ENCODE peak calls at places on chromosomes 3 and 15, in ten cellular contexts. P is cardiac muscle cell, K is ovary, Z is endothelial cell of umbilical vein, I is brain microvascular endothelial cell, X is left lung, A is kidney epithelial cell, V is choroid plexus epithelial cell, S is mucosa of descending colon, U is foreskin fibroblast. C is an unnamed sample.

GRCh38 chr15:43204016-43204901 is 16.6 kb downstream of the EPB42 start:
- DNase-seq in P (peak; percentile 63), K (no peak), Z (peak; percentile 67), I (peak; percentile 68), X (no peak), A (no peak), V (peak; percentile 78), S (no peak), U (peak; percentile 81), C (peak; percentile 66)

GRCh38 chr3:43638594-43639447 is 17.0 kb upstream of the ANO10 start:
- DNase-seq in P (no peak), K (no peak), Z (peak; percentile 9), I (no peak), X (peak; percentile 53), A (no peak), V (peak; percentile 46), S (no peak), U (peak; percentile 34), C (no peak)

GRCh38 chr3:55416381-55416821 is 70.7 kb downstream of the WNT5A start:
- DNase-seq in P (peak; percentile 66), K (no peak), Z (no peak), I (peak; percentile 60), X (no peak), A (peak; percentile 71), V (peak; percentile 84), S (no peak), U (peak; percentile 97), C (peak; percentile 85)

GRCh38 chr3:17672506-17672905 is 69.9 kb downstream of the TBC1D5 start:
- DNase-seq in P (peak; percentile 9), K (no peak), Z (no peak), I (no peak), X (no peak), A (no peak), V (peak; percentile 35), S (no peak), U (peak; percentile 19), C (peak; percentile 12)

GRCh38 chr15:66004618-66005262 is 135.4 kb downstream of the RAB11A start:
- DNase-seq in P (peak; percentile 53), K (no peak), Z (peak; percentile 40), I (peak; percentile 26), X (no peak), A (no peak), V (peak; percentile 44), S (no peak), U (peak; percentile 66), C (peak; percentile 26)

GRCh38 chr3:157087398-157088132 is 72.4 kb downstream of the CCNL1 start:
- DNase-seq in P (peak; percentile 45), K (no peak), Z (no peak), I (no peak), X (no peak), A (no peak), V (no peak), S (no peak), U (no peak), C (no peak)

GRCh38 chr15:97521894-97522293 is 438.6 kb upstream of the ARRDC4 start:
- DNase-seq in P (peak; percentile 60), K (no peak), Z (peak; percentile 25), I (no peak), X (no peak), A (no peak), V (peak; percentile 9), S (no peak), U (peak; percentile 6), C (peak; percentile 12)

GRCh38 chr15:39828374-39828931 is 45.8 kb upstream of the FSIP1 start:
- DNase-seq in P (peak; percentile 56), K (no peak), Z (peak; percentile 41), I (peak; percentile 68), X (no peak), A (no peak), V (peak; percentile 97), S (peak; percentile 47), U (peak; percentile 80), C (peak; percentile 83)

GRCh38 chr3:66000506-66000905 is 38.2 kb downstream of the MAGI1 start:
- DNase-seq in P (no peak), K (no peak), Z (peak; percentile 35), I (no peak), X (no peak), A (no peak), V (no peak), S (no peak), U (no peak), C (no peak)

DNA sequence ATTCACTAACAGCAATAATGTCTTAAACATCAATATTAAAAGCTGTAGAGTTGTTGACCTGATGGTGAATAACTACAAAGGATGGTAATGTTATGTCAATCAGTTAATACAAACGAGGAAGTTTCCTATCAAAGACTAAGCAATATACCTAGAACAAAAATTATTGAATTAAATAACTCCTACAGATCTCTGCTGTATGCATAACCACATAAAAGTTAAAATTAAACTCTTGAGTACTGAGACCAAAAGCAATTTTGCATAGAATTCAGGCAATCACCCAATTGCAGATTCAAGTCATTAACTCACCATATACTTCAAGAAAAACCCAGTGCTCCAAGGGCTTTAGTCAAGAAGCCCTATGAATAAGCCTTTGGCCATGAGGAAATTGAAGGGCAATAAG is 518.8 kb downstream of the MECOM start:
- DNase-seq in P (peak; percentile 28), K (no peak), Z (peak; percentile 62), I (peak; percentile 1), X (no peak), A (no peak), V (no peak), S (no peak), U (peak; percentile 49), C (no peak)
- H3K4me3 ChIP-seq in P (no peak overlapping the region), K (no peak overlapping the region), Z (peak overlapping the region; percentile 99), I (peak overlapping the region; percentile 76), X (peak overlapping the region; percentile 5), A (peak overlapping the region; percentile 95), V (peak overlapping the region; percentile 77), S (no peak overlapping the region), U (peak overlapping the region; percentile 82), C (peak overlapping the region; percentile 86)

GRCh38 chr3:184806567-184807271 is 5.2 kb upstream of the VPS8 start:
- DNase-seq in P (no peak), K (no peak), Z (no peak), I (no peak), X (no peak), A (no peak), V (no peak), S (no peak), U (no peak), C (no peak)

GRCh38 chr3:184811034-184811433 is 932 bp upstream of the VPS8 start:
- DNase-seq in P (no peak), K (no peak), Z (no peak), I (no peak), X (no peak), A (no peak), V (no peak), S (no peak), U (no peak), C (no peak)

GRCh38 chr3:184807549-184807948 is 4.4 kb upstream of the VPS8 start:
- DNase-seq in P (no peak), K (no peak), Z (no peak), I (no peak), X (no peak), A (no peak), V (no peak), S (no peak), U (no peak), C (no peak)

GRCh38 chr3:184805351-184806038 is 6.5 kb upstream of the VPS8 start:
- DNase-seq in P (peak; percentile 12), K (no peak), Z (peak; percentile 6), I (no peak), X (no peak), A (no peak), V (peak; percentile 28), S (no peak), U (no peak), C (no peak)

GRCh38 chr3:184808021-184808420 is 3.9 kb upstream of the VPS8 start:
- DNase-seq in P (peak; percentile 8), K (no peak), Z (no peak), I (no peak), X (no peak), A (no peak), V (no peak), S (no peak), U (no peak), C (no peak)
- TF ChIP-seq CTCF in P (peak; percentile 20), K (no peak), Z (peak; percentile 21), I (peak; percentile 28), X (no peak), A (no peak), V (peak; percentile 23), S (no peak), U (peak; percentile 6), C (no peak)

DNA sequence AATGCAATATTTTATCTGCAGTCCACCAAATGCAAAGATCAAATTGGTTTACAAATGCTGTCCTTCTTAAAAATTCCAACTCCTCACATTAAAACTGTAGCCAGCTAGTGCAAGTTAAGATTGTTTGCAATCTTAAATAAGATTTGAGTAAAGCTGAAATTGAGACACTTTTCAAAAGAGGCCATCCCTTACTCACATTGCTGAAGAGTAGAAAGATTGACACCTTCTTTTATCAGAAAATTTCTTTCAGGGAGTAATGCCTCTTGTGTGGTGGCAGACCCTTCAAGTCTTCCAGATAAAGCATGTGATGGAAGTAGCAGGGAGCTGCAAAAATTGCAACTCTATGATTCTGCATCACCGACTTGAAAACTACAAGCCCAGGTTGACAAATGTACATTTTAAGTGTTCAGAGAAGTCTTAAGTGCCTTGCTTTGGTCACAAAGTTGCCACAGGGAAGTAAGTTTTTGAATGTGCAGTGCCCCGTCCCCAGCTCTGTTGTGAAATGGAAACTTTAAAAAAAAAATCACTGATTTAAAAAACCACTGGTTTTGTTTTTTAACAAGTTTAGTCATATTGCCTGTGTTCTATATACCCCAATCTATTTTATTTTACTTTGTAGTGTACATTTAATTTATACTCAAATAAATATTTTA is 12.6 kb downstream of the CD86 start:
- DNase-seq in P (no peak), K (no peak), Z (no peak), I (no peak), X (no peak), A (no peak), V (no peak), S (no peak), U (no peak), C (no peak)
- H3K4me3 ChIP-seq in P (no peak overlapping the region), K (no peak overlapping the region), Z (no peak overlapping the region), I (no peak overlapping the region), X (no peak overlapping the region), A (no peak overlapping the region), V (no peak overlapping the region), S (no peak overlapping the region), U (no peak overlapping the region), C (no peak overlapping the region)

GRCh38 chr3:30750967-30751366 is 143.5 kb downstream of the GADL1 start:
- DNase-seq in P (no peak), K (no peak), Z (no peak), I (no peak), X (no peak), A (no peak), V (no peak), S (no peak), U (no peak), C (no peak)

GRCh38 chr3:30747771-30748281 is 141.4 kb downstream of the TGFBR2 start:
- DNase-seq in P (peak; percentile 67), K (no peak), Z (peak; percentile 69), I (peak; percentile 80), X (no peak), A (peak; percentile 9), V (peak; percentile 70), S (no peak), U (peak; percentile 69), C (peak; percentile 60)

GRCh38 chr3:30752961-30753360 is 141.5 kb downstream of the GADL1 start:
- DNase-seq in P (peak; percentile 74), K (no peak), Z (no peak), I (peak; percentile 70), X (no peak), A (peak; percentile 61), V (peak; percentile 87), S (no peak), U (peak; percentile 80), C (peak; percentile 54)

GRCh38 chr3:30749230-30749629 is 142.8 kb downstream of the TGFBR2 start:
- DNase-seq in P (no peak), K (no peak), Z (peak; percentile 38), I (no peak), X (no peak), A (peak; percentile 21), V (no peak), S (no peak), U (peak; percentile 11), C (no peak)

GRCh38 chr3:30751610-30752299 is 142.7 kb downstream of the GADL1 start:
- DNase-seq in P (peak; percentile 71), K (peak; percentile 26), Z (peak; percentile 78), I (peak; percentile 55), X (no peak), A (no peak), V (peak; percentile 76), S (no peak), U (peak; percentile 73), C (peak; percentile 74)
- TF ChIP-seq CTCF in P (peak; percentile 59), K (no peak), Z (peak; percentile 49), I (peak; percentile 73), X (peak; percentile 11), A (peak; percentile 52), V (peak; percentile 70), S (no peak), U (peak; percentile 42), C (peak; percentile 69)